ENCODE peak calls at places on chromosomes 13 and 19, in nine cellular contexts. One of them, this sample, is unnamed.

GRCh38 chr13:50645092-50645491 is 198.4 kb downstream of the DLEU7 start:
- DNase-seq in HT1080: peak; percentile 46
- DNase-seq in effector CD8-positive, alpha-beta T cell: no peak
- DNase-seq in NAMALWA: no peak
- DNase-seq in activated CD4-positive, alpha-beta memory T cell treated with anti-CD3 and anti-CD28 coated beads, Interleukin-2, amount 10 ng/mL, durations not matched to agents 7 days and 5 days: no peak
- DNase-seq in HFFc6: peak; percentile 9
- DNase-seq in heart left ventricle: no peak
- DNase-seq in HEK293T: no peak
- DNase-seq in kidney tubule cell: peak; percentile 33
- DNase-seq in this sample: no peak

GRCh38 chr19:57192064-57192395 is 730 bp downstream of the ZNF264 start:
- DNase-seq in heart left ventricle: no peak
- DNase-seq in effector CD8-positive, alpha-beta T cell: no peak
- DNase-seq in activated CD4-positive, alpha-beta memory T cell treated with anti-CD3 and anti-CD28 coated beads, Interleukin-2, amount 10 ng/mL, durations not matched to agents 7 days and 5 days: no peak
- DNase-seq in HEK293T: no peak
- DNase-seq in kidney tubule cell: peak; percentile 18
- DNase-seq in HFFc6: no peak
- DNase-seq in NAMALWA: no peak
- DNase-seq in HT1080: no peak
- DNase-seq in this sample: no peak

GRCh38 chr13:94322925-94323324 is 156.6 kb downstream of the DCT start:
- DNase-seq in HT1080: no peak
- DNase-seq in kidney tubule cell: no peak
- DNase-seq in activated CD4-positive, alpha-beta memory T cell treated with anti-CD3 and anti-CD28 coated beads, Interleukin-2, amount 10 ng/mL, durations not matched to agents 7 days and 5 days: no peak
- DNase-seq in effector CD8-positive, alpha-beta T cell: no peak
- DNase-seq in NAMALWA: no peak
- DNase-seq in HEK293T: no peak
- DNase-seq in HFFc6: no peak
- DNase-seq in heart left ventricle: no peak
- DNase-seq in this sample: no peak

GRCh38 chr19:30854207-30854606 is 482.0 kb downstream of the ZNF536 start:
- DNase-seq in heart left ventricle: no peak
- DNase-seq in effector CD8-positive, alpha-beta T cell: no peak
- DNase-seq in HT1080: no peak
- DNase-seq in NAMALWA: no peak
- DNase-seq in kidney tubule cell: no peak
- DNase-seq in HEK293T: no peak
- DNase-seq in HFFc6: no peak
- DNase-seq in activated CD4-positive, alpha-beta memory T cell treated with anti-CD3 and anti-CD28 coated beads, Interleukin-2, amount 10 ng/mL, durations not matched to agents 7 days and 5 days: no peak
- DNase-seq in this sample: no peak

GRCh38 chr19:49833594-49833993 is 15.5 kb downstream of the MED25 start:
- DNase-seq in heart left ventricle: no peak
- DNase-seq in activated CD4-positive, alpha-beta memory T cell treated with anti-CD3 and anti-CD28 coated beads, Interleukin-2, amount 10 ng/mL, durations not matched to agents 7 days and 5 days: no peak
- DNase-seq in HEK293T: no peak
- DNase-seq in HT1080: no peak
- DNase-seq in NAMALWA: no peak
- DNase-seq in kidney tubule cell: no peak
- DNase-seq in HFFc6: no peak
- DNase-seq in effector CD8-positive, alpha-beta T cell: no peak
- DNase-seq in this sample: no peak

GRCh38 chr13:76711515-76712182 is 174.6 kb downstream of the KCTD12 start:
- DNase-seq in HT1080: peak; percentile 87
- DNase-seq in activated CD4-positive, alpha-beta memory T cell treated with anti-CD3 and anti-CD28 coated beads, Interleukin-2, amount 10 ng/mL, durations not matched to agents 7 days and 5 days: no peak
- DNase-seq in NAMALWA: no peak
- DNase-seq in kidney tubule cell: peak; percentile 39
- DNase-seq in effector CD8-positive, alpha-beta T cell: no peak
- DNase-seq in heart left ventricle: peak; percentile 33
- DNase-seq in HFFc6: peak; percentile 85
- DNase-seq in HEK293T: no peak
- DNase-seq in this sample: no peak

GRCh38 chr13:103898481-103898880 is 832.3 kb upstream of the SLC10A2 start:
- DNase-seq in NAMALWA: no peak
- DNase-seq in activated CD4-positive, alpha-beta memory T cell treated with anti-CD3 and anti-CD28 coated beads, Interleukin-2, amount 10 ng/mL, durations not matched to agents 7 days and 5 days: no peak
- DNase-seq in HT1080: no peak
- DNase-seq in heart left ventricle: no peak
- DNase-seq in effector CD8-positive, alpha-beta T cell: no peak
- DNase-seq in HEK293T: no peak
- DNase-seq in kidney tubule cell: peak; percentile 20
- DNase-seq in HFFc6: no peak
- DNase-seq in this sample: no peak

GRCh38 chr13:26557393-26558073 is at the start of gene WASF3:
- DNase-seq in effector CD8-positive, alpha-beta T cell: no peak
- DNase-seq in HT1080: peak; percentile 94
- DNase-seq in NAMALWA: no peak
- DNase-seq in activated CD4-positive, alpha-beta memory T cell treated with anti-CD3 and anti-CD28 coated beads, Interleukin-2, amount 10 ng/mL, durations not matched to agents 7 days and 5 days: peak; percentile 50
- DNase-seq in heart left ventricle: peak; percentile 96
- DNase-seq in kidney tubule cell: peak; percentile 94
- DNase-seq in HFFc6: peak; percentile 89
- DNase-seq in HEK293T: peak; percentile 97
- DNase-seq in this sample: peak; percentile 74

GRCh38 chr19:31819837-31820236 is 470.6 kb upstream of the TSHZ3 start:
- DNase-seq in HFFc6: no peak
- DNase-seq in activated CD4-positive, alpha-beta memory T cell treated with anti-CD3 and anti-CD28 coated beads, Interleukin-2, amount 10 ng/mL, durations not matched to agents 7 days and 5 days: no peak
- DNase-seq in kidney tubule cell: no peak
- DNase-seq in effector CD8-positive, alpha-beta T cell: no peak
- DNase-seq in HT1080: no peak
- DNase-seq in heart left ventricle: no peak
- DNase-seq in HEK293T: no peak
- DNase-seq in NAMALWA: no peak
- DNase-seq in this sample: no peak

GRCh38 chr13:113387396-113387795 is 23.5 kb upstream of the GRTP1 start:
- DNase-seq in heart left ventricle: no peak
- DNase-seq in NAMALWA: no peak
- DNase-seq in kidney tubule cell: no peak
- DNase-seq in HFFc6: no peak
- DNase-seq in HT1080: no peak
- DNase-seq in activated CD4-positive, alpha-beta memory T cell treated with anti-CD3 and anti-CD28 coated beads, Interleukin-2, amount 10 ng/mL, durations not matched to agents 7 days and 5 days: no peak
- DNase-seq in HEK293T: no peak
- DNase-seq in effector CD8-positive, alpha-beta T cell: no peak
- DNase-seq in this sample: no peak

GRCh38 chr13:46385946-46386345 is 1.1 kb downstream of the RUBCNL start:
- DNase-seq in activated CD4-positive, alpha-beta memory T cell treated with anti-CD3 and anti-CD28 coated beads, Interleukin-2, amount 10 ng/mL, durations not matched to agents 7 days and 5 days: no peak
- DNase-seq in heart left ventricle: no peak
- DNase-seq in kidney tubule cell: no peak
- DNase-seq in HT1080: no peak
- DNase-seq in effector CD8-positive, alpha-beta T cell: no peak
- DNase-seq in NAMALWA: peak; percentile 53
- DNase-seq in HEK293T: no peak
- DNase-seq in HFFc6: no peak
- DNase-seq in this sample: no peak

GRCh38 chr19:4456843-4457653 is 546 bp downstream of the UBXN6 start:
- DNase-seq in HFFc6: peak; percentile 37
- DNase-seq in HT1080: no peak
- DNase-seq in activated CD4-positive, alpha-beta memory T cell treated with anti-CD3 and anti-CD28 coated beads, Interleukin-2, amount 10 ng/mL, durations not matched to agents 7 days and 5 days: peak; percentile 44
- DNase-seq in effector CD8-positive, alpha-beta T cell: peak; percentile 56
- DNase-seq in HEK293T: peak; percentile 77
- DNase-seq in heart left ventricle: no peak
- DNase-seq in kidney tubule cell: no peak
- DNase-seq in NAMALWA: peak; percentile 68
- DNase-seq in this sample: no peak

GRCh38 chr19:45677351-45678230 is 9.6 kb downstream of the GIPR start:
- DNase-seq in kidney tubule cell: peak; percentile 94
- DNase-seq in activated CD4-positive, alpha-beta memory T cell treated with anti-CD3 and anti-CD28 coated beads, Interleukin-2, amount 10 ng/mL, durations not matched to agents 7 days and 5 days: peak; percentile 86
- DNase-seq in HEK293T: peak; percentile 90
- DNase-seq in HFFc6: peak; percentile 59
- DNase-seq in heart left ventricle: peak; percentile 77
- DNase-seq in effector CD8-positive, alpha-beta T cell: peak; percentile 82
- DNase-seq in HT1080: no peak
- DNase-seq in NAMALWA: peak; percentile 98
- DNase-seq in this sample: peak; percentile 90